ENCODE peak calls at places on chromosome 19, in ten cellular contexts. W is ovary, S is heart left ventricle, E is GM10248, T is GM06990, A is lower leg skin, J is thoracic aorta, F is mucosa of descending colon, N is esophagus squamous epithelium, O is Calu3. I is an unnamed sample.

GRCh38 chr19:33868076-33868735 is 71.5 kb downstream of the KCTD15 start:
- DNase-seq in W (no peak), S (no peak), E (no peak), T (no peak), A (peak), J (no peak), F (no peak), N (no peak), O (no peak), I (no peak)

GRCh38 chr19:18044825-18045304 is 36.9 kb downstream of the ARRDC2 start:
- DNase-seq in W (no peak), S (peak), E (peak), T (peak), A (peak), J (no peak), F (peak), N (peak), O (peak), I (no peak)

GRCh38 chr19:15399234-15399515 is 19.6 kb upstream of the AKAP8 start:
- DNase-seq in W (no peak), S (no peak), E (peak), T (no peak), A (no peak), J (no peak), F (no peak), N (no peak), O (no peak), I (no peak)

GRCh38 chr19:33887891-33888290 is 91.2 kb downstream of the KCTD15 start:
- DNase-seq in W (no peak), S (no peak), E (no peak), T (no peak), A (no peak), J (no peak), F (no peak), N (no peak), O (no peak), I (no peak)

GRCh38 chr19:2391118-2391725 is 31.2 kb downstream of the TMPRSS9 start:
- DNase-seq in W (no peak), S (no peak), E (peak), T (no peak), A (no peak), J (no peak), F (peak), N (no peak), O (peak), I (no peak)

GRCh38 chr19:4968462-4969291 is at the start of gene KDM4B:
- DNase-seq in W (peak), S (peak), E (peak), T (peak), A (peak), J (peak), F (peak), N (peak), O (peak), I (peak)

GRCh38 chr19:2624537-2625091 is 77.9 kb downstream of the GNG7 start:
- DNase-seq in W (no peak), S (no peak), E (peak), T (peak), A (no peak), J (no peak), F (no peak), N (no peak), O (no peak), I (no peak)

GRCh38 chr19:10228393-10228792 is 2.7 kb downstream of the S1PR2 start:
- DNase-seq in W (no peak), S (no peak), E (no peak), T (no peak), A (no peak), J (no peak), F (no peak), N (no peak), O (no peak), I (no peak)

GRCh38 chr19:16185123-16185924 is at the start of gene FAM32A:
- DNase-seq in W (peak), S (peak), E (peak), T (peak), A (peak), J (peak), F (peak), N (peak), O (peak), I (peak)

GRCh38 chr19:4977299-4978174 is 8.6 kb downstream of the KDM4B start:
- DNase-seq in W (peak), S (peak), E (no peak), T (no peak), A (no peak), J (no peak), F (no peak), N (no peak), O (no peak), I (peak)

GRCh38 chr19:49591731-49592485 is 926 bp downstream of the PRR12 start:
- DNase-seq in W (peak), S (no peak), E (no peak), T (peak), A (peak), J (no peak), F (peak), N (no peak), O (peak), I (no peak)

GRCh38 chr19:2840794-2841790 is at the start of gene ZNF555:
- DNase-seq in W (peak), S (peak), E (peak), T (peak), A (peak), J (peak), F (peak), N (peak), O (peak), I (peak)

GRCh38 chr19:17470204-17470841 is at the start of gene SLC27A1:
- DNase-seq in W (peak), S (peak), E (peak), T (peak), A (peak), J (peak), F (peak), N (peak), O (peak), I (peak)

GRCh38 chr19:21052902-21053301 is 29.1 kb upstream of the ZNF714 start:
- DNase-seq in W (no peak), S (no peak), E (no peak), T (no peak), A (no peak), J (no peak), F (no peak), N (no peak), O (no peak), I (no peak)

GRCh38 chr19:15299568-15300409 is 32.5 kb downstream of the BRD4 start:
- DNase-seq in W (no peak), S (no peak), E (no peak), T (no peak), A (no peak), J (no peak), F (no peak), N (no peak), O (no peak), I (peak)

GRCh38 chr19:49861541-49862410 is 5.6 kb downstream of the PNKP start:
- DNase-seq in W (peak), S (no peak), E (no peak), T (no peak), A (no peak), J (no peak), F (no peak), N (no peak), O (no peak), I (no peak)

GRCh38 chr19:35784401-35785086 is 9.2 kb downstream of the ARHGAP33 start:
- DNase-seq in W (peak), S (no peak), E (no peak), T (no peak), A (no peak), J (no peak), F (no peak), N (no peak), O (no peak), I (no peak)

GRCh38 chr19:4910594-4911273 is 1.4 kb downstream of the UHRF1 start:
- DNase-seq in W (no peak), S (no peak), E (no peak), T (peak), A (no peak), J (no peak), F (peak), N (no peak), O (no peak), I (no peak)

GRCh38 chr19:54183431-54183830 is 5.9 kb downstream of the MBOAT7 start:
- DNase-seq in W (no peak), S (no peak), E (no peak), T (no peak), A (no peak), J (no peak), F (no peak), N (no peak), O (no peak), I (no peak)

GRCh38 chr19:54180691-54181091 is 7.7 kb upstream of the TMC4 start:
- DNase-seq in W (no peak), S (no peak), E (no peak), T (no peak), A (no peak), J (no peak), F (no peak), N (no peak), O (no peak), I (no peak)

GRCh38 chr19:54178581-54179261 is 5.8 kb upstream of the TMC4 start:
- DNase-seq in W (no peak), S (no peak), E (no peak), T (no peak), A (no peak), J (no peak), F (peak), N (no peak), O (no peak), I (no peak)

GRCh38 chr19:54179262-54179587 is 6.3 kb upstream of the TMC4 start:
- DNase-seq in W (no peak), S (no peak), E (no peak), T (no peak), A (no peak), J (no peak), F (no peak), N (no peak), O (no peak), I (no peak)

GRCh38 chr19:54179921-54180452 is 7.0 kb upstream of the TMC4 start:
- DNase-seq in W (no peak), S (no peak), E (no peak), T (no peak), A (no peak), J (no peak), F (peak), N (no peak), O (no peak), I (no peak)
- TF ChIP-seq CTCF in W (no peak), S (no peak), E (no peak), T (no peak), A (no peak), J (no peak), F (peak), N (peak), O (peak), I (peak)

DNA sequence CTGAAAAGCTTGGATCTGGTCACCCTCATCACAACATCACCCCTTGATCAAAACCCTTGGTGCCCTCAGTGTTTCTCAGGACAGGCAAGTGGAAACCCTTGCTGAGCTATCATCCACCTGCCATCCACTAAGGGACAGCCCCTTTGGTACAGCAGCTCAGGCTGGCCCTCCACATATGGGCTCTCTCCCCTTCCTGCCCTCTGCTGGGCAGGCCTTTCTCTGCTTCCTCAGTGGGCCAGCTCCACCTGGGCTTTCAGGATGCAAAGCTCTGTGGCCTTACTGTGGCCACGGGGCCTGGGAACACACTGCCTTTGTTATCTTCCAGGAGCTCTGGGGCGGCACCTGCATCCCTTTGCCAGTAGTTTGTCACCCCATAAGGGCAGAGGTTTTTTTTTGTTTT is 4.9 kb downstream of the SUGP1 start:
- DNase-seq in W (no peak), S (no peak), E (no peak), T (no peak), A (no peak), J (no peak), F (no peak), N (no peak), O (no peak), I (no peak)
- TF ChIP-seq CTCF in W (no peak), S (no peak), E (no peak), T (no peak), A (no peak), J (no peak), F (no peak), N (no peak), O (no peak), I (no peak)

DNA sequence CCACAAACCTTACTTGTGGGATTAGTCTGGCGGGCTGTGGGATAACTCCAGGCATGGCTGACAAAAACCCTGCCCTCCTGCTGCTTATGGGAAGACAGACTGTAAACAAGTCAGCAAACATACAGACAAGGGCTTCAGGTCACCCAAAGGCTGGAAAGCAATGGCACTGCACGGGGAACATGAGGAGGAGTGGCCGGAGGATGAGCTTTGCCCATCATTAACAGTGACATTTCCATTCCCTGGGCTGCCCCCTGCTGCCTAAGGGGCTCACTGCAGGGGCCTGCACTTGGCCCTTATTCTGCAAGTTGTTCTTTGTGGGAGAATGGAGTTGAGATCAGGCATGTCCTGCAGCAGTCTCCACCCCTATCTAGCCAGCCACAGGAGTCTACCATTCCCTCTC is 91.3 kb downstream of the UQCRFS1 start:
- DNase-seq in W (no peak), S (no peak), E (no peak), T (no peak), A (no peak), J (no peak), F (peak), N (no peak), O (peak), I (no peak)
- TF ChIP-seq CTCF in W (no peak), S (no peak), E (no peak), T (peak), A (no peak), J (no peak), F (no peak), N (peak), O (peak), I (peak)

GRCh38 chr19:39175564-39175963 is 21.2 kb upstream of the NCCRP1 start:
- DNase-seq in W (no peak), S (no peak), E (no peak), T (no peak), A (no peak), J (no peak), F (no peak), N (no peak), O (no peak), I (no peak)
- TF ChIP-seq CTCF in W (no peak), S (no peak), E (no peak), T (no peak), A (no peak), J (no peak), F (no peak), N (no peak), O (no peak), I (no peak)

DNA sequence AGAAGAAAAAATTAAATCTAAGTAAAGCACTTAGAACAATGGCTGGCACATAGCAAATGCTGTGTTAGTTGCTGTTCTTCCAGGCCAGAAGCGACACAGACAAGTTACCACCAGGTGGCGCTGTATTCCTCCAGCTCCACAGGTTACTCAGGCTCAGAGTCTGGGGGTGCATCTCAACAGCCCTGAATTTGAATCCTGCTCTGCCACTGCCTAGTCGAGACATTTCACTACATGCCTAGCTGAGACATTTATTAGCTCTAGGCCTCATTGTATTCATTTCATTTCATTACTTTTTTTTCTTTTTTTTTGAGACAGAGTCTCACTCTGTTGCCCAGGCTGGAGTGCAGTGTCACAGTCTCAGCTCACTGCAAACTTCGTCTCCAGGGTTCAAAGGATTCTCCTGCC is 16.4 kb upstream of the CYP2B6 start:
- DNase-seq in W (peak), S (peak), E (peak), T (no peak), A (peak), J (peak), F (peak), N (no peak), O (peak), I (peak)
- TF ChIP-seq CTCF in W (peak), S (peak), E (peak), T (peak), A (no peak), J (peak), F (peak), N (peak), O (peak), I (peak)

GRCh38 chr19:47419789-47420188 is 462 bp upstream of the MEIS3 start:
- DNase-seq in W (no peak), S (peak), E (no peak), T (no peak), A (no peak), J (no peak), F (no peak), N (no peak), O (no peak), I (no peak)

GRCh38 chr19:47421244-47421786 is 2.0 kb upstream of the MEIS3 start:
- DNase-seq in W (no peak), S (no peak), E (no peak), T (no peak), A (no peak), J (no peak), F (no peak), N (no peak), O (no peak), I (no peak)

GRCh38 chr19:47421844-47422395 is 2.6 kb upstream of the MEIS3 start:
- DNase-seq in W (no peak), S (no peak), E (no peak), T (no peak), A (no peak), J (no peak), F (no peak), N (no peak), O (no peak), I (no peak)

GRCh38 chr19:47422417-47423163 is 3.3 kb upstream of the MEIS3 start:
- DNase-seq in W (no peak), S (no peak), E (no peak), T (no peak), A (no peak), J (no peak), F (no peak), N (no peak), O (no peak), I (no peak)

DNA sequence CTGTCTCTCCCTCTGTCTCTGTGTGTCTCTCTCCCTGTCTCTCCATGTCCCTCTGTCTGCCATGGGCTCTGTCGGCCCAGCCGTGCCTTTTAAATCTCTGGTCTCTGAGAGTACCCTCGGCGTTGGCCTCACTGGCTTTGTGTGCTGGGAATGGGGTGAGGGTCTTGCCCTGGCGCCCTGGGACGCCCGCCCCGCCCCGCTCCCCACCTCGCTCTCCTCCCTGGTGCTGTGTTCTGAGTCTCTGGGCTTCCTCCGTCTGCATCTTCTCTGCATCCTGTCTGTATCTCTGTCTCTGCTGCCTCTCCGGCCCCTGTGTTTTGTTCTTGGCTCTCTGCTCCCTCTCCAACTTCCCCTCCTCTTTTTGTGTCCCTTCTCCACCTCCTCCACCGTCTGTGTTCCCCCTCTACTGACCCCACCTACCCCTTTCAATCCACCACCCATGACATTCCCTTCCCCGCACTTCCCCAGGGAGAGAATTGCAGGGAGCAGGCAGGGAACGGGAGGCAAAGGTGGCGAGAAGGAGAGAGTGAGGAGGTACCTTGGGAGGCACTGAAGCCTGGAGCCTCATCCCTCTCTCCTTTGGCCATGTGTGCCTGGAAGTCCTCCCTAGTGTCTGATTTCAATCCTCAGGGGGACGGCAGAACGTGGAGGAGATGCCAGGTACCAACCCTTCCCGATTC is 4.0 kb upstream of the MEIS3 start:
- DNase-seq in W (no peak), S (no peak), E (no peak), T (no peak), A (no peak), J (no peak), F (no peak), N (no peak), O (no peak), I (no peak)
- TF ChIP-seq CTCF in W (no peak), S (no peak), E (no peak), T (no peak), A (no peak), J (no peak), F (no peak), N (no peak), O (no peak), I (no peak)

DNA sequence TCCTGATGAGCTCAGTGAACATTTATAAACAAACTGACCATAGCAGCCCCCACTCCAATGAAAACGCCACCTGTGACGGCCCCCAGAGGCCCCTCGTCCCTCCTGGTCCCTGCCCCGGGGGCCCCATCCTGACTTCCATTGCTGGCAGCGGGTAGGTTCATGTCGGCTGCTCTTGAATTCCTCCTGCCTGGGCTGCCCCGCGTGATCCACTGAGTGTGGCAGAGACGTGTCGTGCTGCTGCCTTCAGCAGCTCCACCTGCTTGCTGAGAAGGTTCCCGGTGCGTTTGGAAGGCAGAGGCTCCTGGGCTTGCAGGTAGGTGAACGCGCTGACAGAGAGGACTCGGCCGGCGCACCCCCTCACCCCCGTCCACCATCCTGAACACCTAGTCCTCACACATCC is 11.6 kb downstream of the C2CD4C start:
- DNase-seq in W (no peak), S (no peak), E (no peak), T (no peak), A (peak), J (no peak), F (no peak), N (no peak), O (no peak), I (no peak)
- TF ChIP-seq CTCF in W (no peak), S (no peak), E (no peak), T (no peak), A (no peak), J (no peak), F (no peak), N (no peak), O (no peak), I (no peak)

GRCh38 chr19:12047868-12048267 is 4.9 kb downstream of the ZNF878 start:
- DNase-seq in W (no peak), S (no peak), E (no peak), T (no peak), A (no peak), J (no peak), F (no peak), N (no peak), O (no peak), I (no peak)

GRCh38 chr19:12052057-12052570 is 647 bp downstream of the ZNF878 start:
- DNase-seq in W (no peak), S (no peak), E (no peak), T (no peak), A (peak), J (no peak), F (no peak), N (no peak), O (no peak), I (no peak)

GRCh38 chr19:12055784-12056183 is 3.0 kb upstream of the ZNF878 start:
- DNase-seq in W (no peak), S (no peak), E (no peak), T (no peak), A (no peak), J (no peak), F (no peak), N (no peak), O (no peak), I (no peak)

DNA sequence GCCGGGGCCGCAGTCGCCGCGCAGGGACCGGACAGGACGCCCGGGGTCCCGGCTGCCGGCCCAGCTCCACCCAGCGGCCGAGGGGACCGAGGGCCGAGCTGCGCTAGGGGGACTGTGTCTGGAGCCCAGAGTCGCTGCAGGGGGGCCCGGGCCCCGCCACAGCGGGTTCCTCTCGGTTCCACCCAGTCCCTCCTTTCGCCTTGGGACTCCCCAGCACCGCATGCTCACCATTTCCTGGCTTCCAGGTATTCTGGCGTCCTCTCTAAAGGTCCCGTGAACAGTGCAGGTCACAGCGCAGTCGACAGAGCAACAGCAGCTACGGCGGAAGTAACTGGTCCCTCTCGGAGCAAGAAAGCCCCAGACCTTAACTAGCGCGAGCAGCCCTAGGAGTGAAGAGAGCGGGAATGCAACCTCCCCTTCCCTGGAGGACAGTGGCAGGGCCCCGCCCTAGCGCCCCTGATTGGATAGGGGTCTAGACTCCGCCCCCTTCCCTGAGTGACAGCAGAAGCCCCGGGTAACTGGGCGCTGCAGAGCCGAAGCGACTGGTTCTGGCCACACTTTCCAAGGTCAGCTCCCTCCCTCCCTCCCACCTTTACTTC is at the start of gene ZNF878:
- DNase-seq in W (peak), S (peak), E (peak), T (peak), A (peak), J (peak), F (peak), N (no peak), O (peak), I (peak)
- TF ChIP-seq CTCF in W (no peak), S (peak), E (peak), T (peak), A (no peak), J (no peak), F (no peak), N (no peak), O (no peak), I (peak)